ENCODE peak calls at places on chromosomes 11 and 22, in ten cellular contexts. K is HCT116; D is heart right ventricle; A is CD8-positive, alpha-beta T cell; B is lower lobe of right lung; I is upper lobe of right lung; L is coronary artery; T is GM23248; R is neural progenitor cell; P is caudate nucleus. E is an unnamed sample.

GRCh38 chr22:24728790-24729637 is 45.5 kb downstream of the PIWIL3 start:
- DNase-seq in K (no peak), L (no peak), P (peak), D (peak), R (peak), A (no peak), T (no peak), B (no peak), I (no peak), E (no peak)

GRCh38 chr11:108817971-108818370 is 153.1 kb downstream of the DDX10 start:
- DNase-seq in B (no peak), T (no peak), R (no peak), L (no peak), P (no peak), D (no peak), A (no peak), K (no peak), I (no peak), E (no peak)

GRCh38 chr11:134312807-134313206 is 19.0 kb upstream of the GLB1L2 start:
- DNase-seq in B (no peak), K (no peak), T (no peak), L (no peak), A (no peak), R (no peak), P (no peak), I (no peak), D (no peak), E (no peak)

GRCh38 chr22:36833073-36833472 is 16.2 kb upstream of the PVALB start:
- DNase-seq in K (no peak), I (no peak), P (no peak), R (no peak), A (no peak), B (no peak), D (no peak), L (no peak), T (no peak), E (no peak)

GRCh38 chr11:9254416-9254815 is 10.7 kb downstream of the DENND5A start:
- DNase-seq in I (no peak), D (no peak), T (no peak), P (no peak), B (no peak), R (no peak), L (no peak), A (no peak), K (no peak), E (no peak)

GRCh38 chr11:111283945-111284481 is 14.3 kb upstream of the POU2AF3 start:
- DNase-seq in K (no peak), D (peak), A (no peak), B (no peak), P (no peak), R (no peak), T (no peak), L (no peak), I (no peak), E (no peak)

GRCh38 chr11:75028321-75029097 is 39.8 kb downstream of the NEU3 start:
- DNase-seq in T (peak), K (no peak), L (no peak), B (no peak), A (no peak), I (no peak), D (no peak), P (no peak), R (no peak), E (no peak)

GRCh38 chr22:36925388-36926290 is 12.2 kb downstream of the CSF2RB start:
- DNase-seq in L (no peak), B (no peak), K (no peak), T (peak), P (no peak), R (no peak), A (no peak), D (no peak), I (no peak), E (no peak)

GRCh38 chr22:47088480-47089145 is 326.2 kb downstream of the TBC1D22A start:
- DNase-seq in A (no peak), B (no peak), P (no peak), L (no peak), K (no peak), R (no peak), T (no peak), I (no peak), D (no peak), E (no peak)

GRCh38 chr11:96486890-96487633 is 97.2 kb downstream of the JRKL start:
- DNase-seq in L (no peak), R (peak), K (no peak), D (no peak), B (no peak), I (peak), A (no peak), T (peak), P (no peak), E (no peak)

GRCh38 chr11:116207781-116208180 is 565.0 kb downstream of the BUD13 start:
- DNase-seq in I (no peak), T (no peak), B (no peak), L (no peak), D (no peak), R (no peak), K (no peak), P (no peak), A (no peak), E (no peak)

GRCh38 chr11:70719516-70719915 is 321.2 kb downstream of the CTTN start:
- DNase-seq in P (no peak), R (no peak), I (no peak), D (no peak), T (no peak), A (no peak), K (no peak), B (peak), L (no peak), E (no peak)

GRCh38 chr11:44308923-44309482 is 936 bp downstream of the ALX4 start:
- DNase-seq in T (peak), L (no peak), D (no peak), P (no peak), B (no peak), I (no peak), R (peak), A (no peak), K (no peak), E (no peak)

GRCh38 chr22:46370584-46371373 is 35.3 kb downstream of the TRMU start:
- DNase-seq in A (peak), P (no peak), K (no peak), R (no peak), I (no peak), D (peak), L (no peak), B (no peak), T (no peak), E (no peak)

GRCh38 chr11:69239320-69240040 is 54.5 kb upstream of the MYEOV start:
- DNase-seq in I (no peak), D (no peak), B (no peak), R (no peak), A (no peak), P (no peak), K (no peak), L (peak), T (no peak), E (no peak)

GRCh38 chr11:19241260-19242183 is 777 bp upstream of the E2F8 start:
- DNase-seq in B (peak), L (no peak), A (no peak), P (no peak), I (peak), K (no peak), R (peak), D (peak), T (peak), E (no peak)

GRCh38 chr11:17781221-17781620 is 46.6 kb downstream of the KCNC1 start:
- DNase-seq in P (no peak), L (no peak), A (no peak), B (no peak), D (no peak), K (no peak), T (no peak), I (no peak), R (no peak), E (no peak)

GRCh38 chr11:99281331-99281730 is 260.6 kb downstream of the CNTN5 start:
- DNase-seq in K (no peak), R (no peak), P (no peak), B (no peak), I (no peak), A (no peak), D (no peak), L (no peak), T (no peak), E (no peak)

GRCh38 chr22:33083212-33083611 is 25.0 kb upstream of the SYN3 start:
- DNase-seq in K (no peak), A (no peak), L (no peak), I (no peak), R (no peak), T (peak), P (no peak), D (no peak), B (no peak), E (no peak)

GRCh38 chr11:133966924-133967598 is 10.3 kb upstream of the IGSF9B start:
- DNase-seq in P (peak), K (no peak), R (peak), D (peak), B (no peak), I (no peak), A (peak), T (peak), L (no peak), E (no peak)

GRCh38 chr22:23163665-23164064 is 16.6 kb upstream of the BCR start:
- DNase-seq in P (peak), L (no peak), B (no peak), R (no peak), T (peak), D (peak), I (no peak), K (no peak), A (no peak), E (no peak)

GRCh38 chr11:128575956-128576340 is 11.4 kb downstream of the ETS1 start:
- DNase-seq in P (no peak), A (no peak), B (no peak), D (no peak), R (no peak), I (no peak), T (peak), K (no peak), L (no peak), E (no peak)

GRCh38 chr11:92707173-92707619 is 262.3 kb upstream of the MTNR1B start:
- DNase-seq in A (no peak), P (no peak), T (no peak), B (no peak), I (no peak), K (no peak), R (peak), L (no peak), D (no peak), E (no peak)

GRCh38 chr11:74438681-74439080 is 28.7 kb downstream of the KCNE3 start:
- DNase-seq in K (no peak), T (no peak), L (no peak), I (no peak), B (no peak), A (no peak), R (no peak), P (no peak), D (no peak), E (no peak)

GRCh38 chr11:69160296-69161116 is 4.8 kb downstream of the SMIM38 start:
- DNase-seq in I (peak), P (no peak), A (no peak), B (no peak), R (no peak), L (no peak), D (no peak), T (no peak), K (no peak), E (no peak)

GRCh38 chr11:44868021-44868420 is 82.7 kb downstream of the TP53I11 start:
- DNase-seq in T (no peak), B (no peak), A (no peak), L (no peak), D (no peak), K (no peak), R (no peak), I (no peak), P (no peak), E (no peak)

GRCh38 chr22:22179858-22180257 is 64.7 kb upstream of the VPREB1 start:
- DNase-seq in P (no peak), A (no peak), R (no peak), B (no peak), K (no peak), T (no peak), I (no peak), D (no peak), L (no peak), E (no peak)

GRCh38 chr22:20316217-20316843 is 3.5 kb downstream of the DGCR6L start:
- DNase-seq in T (no peak), K (no peak), A (no peak), B (peak), L (peak), I (peak), R (peak), P (no peak), D (no peak), E (no peak)

GRCh38 chr11:112165049-112165448 is 1.2 kb upstream of the IL18 start:
- DNase-seq in P (no peak), R (no peak), L (no peak), A (no peak), D (no peak), T (no peak), B (no peak), I (no peak), K (no peak), E (no peak)

GRCh38 chr22:23401910-23402274 is 178.2 kb downstream of the IGLL1 start:
- DNase-seq in K (no peak), I (peak), D (no peak), B (no peak), T (no peak), P (no peak), R (no peak), L (no peak), A (no peak), E (no peak)

GRCh38 chr11:27926981-27927481 is 180.9 kb downstream of the KIF18A start:
- DNase-seq in R (no peak), L (no peak), A (no peak), B (no peak), I (no peak), P (no peak), D (no peak), K (no peak), T (peak), E (no peak)

GRCh38 chr11:82105331-82105992 is 628.2 kb downstream of the FAM181B start:
- DNase-seq in P (no peak), T (peak), B (no peak), I (no peak), K (no peak), R (no peak), L (no peak), D (no peak), A (no peak), E (no peak)

GRCh38 chr11:326842-327580 is 6.4 kb upstream of the IFITM3 start:
- DNase-seq in I (peak), A (no peak), D (peak), P (no peak), K (no peak), R (no peak), L (peak), T (peak), B (peak), E (peak)

GRCh38 chr11:62680825-62681240 is 2.0 kb upstream of the UBXN1 start:
- DNase-seq in D (no peak), P (no peak), I (no peak), R (peak), B (no peak), T (peak), A (no peak), L (no peak), K (peak), E (no peak)

GRCh38 chr11:14519692-14520085 is 497 bp downstream of the PSMA1 start:
- DNase-seq in I (no peak), B (no peak), D (no peak), A (no peak), L (no peak), T (peak), P (no peak), R (no peak), K (no peak), E (no peak)

GRCh38 chr11:14520086-14520901 is at the start of gene PSMA1:
- DNase-seq in P (peak), K (peak), I (peak), B (peak), L (peak), T (peak), A (peak), R (peak), D (peak), E (peak)

GRCh38 chr11:14520902-14521151 is 641 bp upstream of the PSMA1 start:
- DNase-seq in T (no peak), I (no peak), A (no peak), P (no peak), B (no peak), R (no peak), D (no peak), L (no peak), K (no peak), E (no peak)

GRCh38 chr11:14522245-14522644 is 2.1 kb upstream of the PSMA1 start:
- DNase-seq in B (no peak), L (no peak), T (no peak), A (no peak), P (no peak), K (no peak), I (no peak), R (no peak), D (no peak), E (no peak)

DNA sequence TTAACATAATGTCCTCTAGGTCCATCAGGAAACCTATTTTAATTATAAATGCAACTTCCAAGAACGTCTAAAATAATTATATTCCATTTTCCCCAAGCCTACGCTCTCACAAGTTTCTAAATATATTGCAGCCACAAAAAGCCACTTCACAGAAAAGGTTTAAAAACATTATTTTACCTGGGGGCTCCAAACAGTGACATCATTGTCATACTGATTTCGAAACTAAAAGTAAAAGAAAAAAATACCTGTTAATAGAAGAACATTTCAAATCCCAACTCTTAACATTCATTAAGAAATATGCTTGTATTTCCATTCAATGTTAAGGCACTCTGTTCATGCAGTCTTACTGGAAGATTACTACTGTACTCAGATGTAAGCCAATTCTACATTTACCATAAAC is 1.4 kb downstream of the PSMA1 start:
- DNase-seq in R (no peak), A (no peak), K (no peak), L (no peak), B (no peak), D (no peak), I (no peak), P (no peak), T (no peak), E (no peak)
- H3K27ac ChIP-seq in R (no peak), A (no peak), K (peak), L (peak), B (peak), D (peak), I (peak), P (no peak), T (peak), E (no peak)

GRCh38 chr11:30876228-30876627 is 290.1 kb upstream of the MPPED2 start:
- DNase-seq in L (no peak), D (no peak), T (no peak), P (no peak), K (no peak), A (no peak), I (no peak), R (no peak), B (no peak), E (no peak)

GRCh38 chr11:30879322-30880020 is 293.3 kb upstream of the MPPED2 start:
- DNase-seq in I (no peak), D (no peak), B (no peak), R (no peak), T (no peak), P (no peak), A (no peak), L (no peak), K (no peak), E (no peak)

GRCh38 chr11:30876656-30877371 is 290.7 kb upstream of the MPPED2 start:
- DNase-seq in I (no peak), L (no peak), A (no peak), T (peak), K (no peak), P (no peak), D (no peak), B (no peak), R (no peak), E (no peak)

GRCh38 chr11:30873924-30874323 is 287.8 kb upstream of the MPPED2 start:
- DNase-seq in R (peak), L (no peak), I (no peak), T (no peak), B (no peak), A (no peak), K (no peak), D (no peak), P (no peak), E (no peak)

GRCh38 chr11:30878400-30878799 is 292.2 kb upstream of the MPPED2 start:
- DNase-seq in B (no peak), K (no peak), I (no peak), T (no peak), L (no peak), P (no peak), D (no peak), R (no peak), A (no peak), E (no peak)
- H3K27ac ChIP-seq in B (no peak), K (no peak), I (no peak), T (no peak), L (no peak), P (no peak), D (no peak), R (no peak), A (no peak), E (no peak)

GRCh38 chr22:40620464-40621046 is 16.0 kb downstream of the MRTFA start:
- DNase-seq in K (peak), B (no peak), L (no peak), R (no peak), I (no peak), D (no peak), P (no peak), T (peak), A (no peak), E (no peak)
- H3K27ac ChIP-seq in K (peak), B (no peak), L (no peak), R (no peak), I (no peak), D (no peak), P (no peak), T (no peak), A (no peak), E (no peak)

DNA sequence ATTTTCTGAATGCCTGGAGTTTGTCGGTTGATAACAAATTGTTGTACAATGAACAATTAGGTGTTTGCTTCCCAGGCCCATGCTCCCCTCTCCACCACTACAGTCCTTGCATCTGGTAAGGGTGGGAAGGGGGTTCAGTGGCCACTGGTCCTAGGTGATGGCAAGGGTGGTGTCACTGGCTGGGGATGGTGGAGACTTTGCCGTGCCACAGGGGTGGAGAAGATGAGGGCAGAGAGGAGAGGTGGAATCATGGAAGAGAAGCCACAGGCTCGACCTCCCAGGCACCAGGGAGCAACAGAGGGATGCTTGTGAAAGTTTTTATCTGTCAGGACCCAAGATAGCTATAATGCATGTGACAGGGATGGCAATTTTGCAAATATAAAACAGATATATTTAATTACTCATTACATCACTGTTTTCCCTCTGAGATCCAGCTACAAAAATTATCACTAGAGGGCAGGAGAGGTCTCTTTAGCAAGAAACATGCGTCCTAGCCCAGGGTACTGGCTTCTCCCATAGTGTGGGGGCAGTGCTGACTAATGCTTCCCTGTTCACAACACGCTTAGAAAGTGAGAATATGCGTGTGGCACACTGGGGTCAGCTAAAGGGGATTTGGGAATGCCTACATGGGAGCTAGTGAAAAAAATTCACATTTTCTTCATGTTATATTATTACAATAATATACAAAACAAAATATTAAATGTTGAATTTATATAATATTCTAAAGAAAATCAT is 49.0 kb upstream of the AMPD3 start:
- DNase-seq in L (no peak), K (peak), R (peak), T (peak), P (peak), B (peak), I (no peak), D (no peak), A (peak), E (peak)
- H3K27ac ChIP-seq in L (no peak), K (peak), R (no peak), T (peak), P (no peak), B (no peak), I (no peak), D (no peak), A (no peak), E (no peak)

DNA sequence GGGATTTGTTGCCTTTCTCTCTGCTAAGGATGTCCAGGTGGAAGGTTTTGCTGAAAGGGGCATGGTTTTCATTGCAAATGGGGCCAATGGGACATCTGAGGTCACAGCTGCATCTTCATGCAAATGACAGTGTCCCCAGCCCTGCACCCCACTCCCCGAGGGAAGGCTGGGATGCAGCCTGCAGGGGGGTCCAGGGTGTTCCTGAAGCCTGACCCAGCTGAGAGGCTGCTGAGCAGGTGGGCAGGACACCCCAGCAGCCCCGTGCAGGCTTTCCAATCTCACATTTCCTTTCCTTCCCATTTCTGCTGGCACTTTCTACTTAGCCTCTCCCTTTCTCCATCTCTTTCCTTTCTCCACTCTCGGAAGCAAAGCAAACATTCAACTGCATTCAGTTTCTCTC is 78.3 kb downstream of the SCN3B start:
- DNase-seq in L (no peak), R (no peak), A (no peak), K (no peak), B (no peak), T (no peak), I (no peak), P (no peak), D (no peak), E (no peak)
- H3K27ac ChIP-seq in L (no peak), R (no peak), A (no peak), K (no peak), B (no peak), T (no peak), I (no peak), P (no peak), D (no peak), E (no peak)

E was measured in thoracic aorta.